ENCODE peak calls at places on chromosomes 16 and 17, in nine cellular contexts. V, W, I, E, Z, T, C, B and N are unnamed samples.

GRCh38 chr17:72567774-72568173 is 447.0 kb downstream of the SOX9 start:
- DNase-seq in C (no peak), B (no peak), T (no peak), E (no peak), W (no peak), I (no peak), Z (no peak), V (no peak), N (no peak)

GRCh38 chr16:58638148-58639036 is 8.8 kb upstream of the CNOT1 start:
- DNase-seq in I (peak), T (peak), W (peak), V (no peak), E (peak), C (no peak), Z (no peak), B (peak), N (peak)

GRCh38 chr17:17682737-17683675 is 1.7 kb downstream of the RAI1 start:
- DNase-seq in E (no peak), C (no peak), B (peak), Z (peak), T (peak), W (peak), V (no peak), I (peak), N (peak)

GRCh38 chr16:23877107-23878070 is 41.6 kb downstream of the PRKCB start:
- DNase-seq in T (no peak), V (no peak), B (no peak), I (no peak), W (no peak), C (no peak), E (no peak), Z (no peak), N (no peak)

GRCh38 chr16:70157105-70157476 is 16.5 kb upstream of the CLEC18C start:
- DNase-seq in C (no peak), Z (peak), T (peak), V (no peak), B (no peak), W (no peak), E (peak), I (no peak), N (no peak)

GRCh38 chr17:79619636-79620206 is 8.9 kb upstream of the RBFOX3 start:
- DNase-seq in W (no peak), E (no peak), V (no peak), C (no peak), I (no peak), Z (no peak), T (no peak), B (no peak), N (no peak)

GRCh38 chr17:17391575-17392370 is 85.0 kb upstream of the MED9 start:
- DNase-seq in E (no peak), T (no peak), W (no peak), B (no peak), Z (no peak), V (no peak), I (no peak), C (no peak), N (no peak)

GRCh38 chr17:10613775-10614513 is 43.2 kb downstream of the MYH3 start:
- DNase-seq in Z (no peak), E (no peak), W (no peak), C (no peak), V (no peak), I (peak), B (peak), T (no peak), N (peak)

GRCh38 chr16:48525201-48526057 is 84.6 kb downstream of the N4BP1 start:
- DNase-seq in Z (no peak), E (no peak), C (no peak), I (no peak), V (no peak), T (no peak), W (no peak), B (no peak), N (no peak)

GRCh38 chr17:34259151-34259550 is 4.1 kb downstream of the CCL2 start:
- DNase-seq in C (no peak), Z (no peak), V (no peak), I (peak), T (no peak), E (no peak), W (peak), B (peak), N (peak)

GRCh38 chr16:10625595-10626357 is 45.4 kb upstream of the EMP2 start:
- DNase-seq in B (peak), V (no peak), Z (no peak), I (no peak), W (peak), T (peak), E (no peak), C (no peak), N (peak)

GRCh38 chr16:17160285-17160854 is 310.4 kb downstream of the XYLT1 start:
- DNase-seq in W (no peak), B (no peak), I (no peak), E (no peak), C (no peak), T (no peak), Z (no peak), V (no peak), N (no peak)

GRCh38 chr16:3471518-3472176 is 23.6 kb downstream of the C16orf90 start:
- DNase-seq in E (no peak), Z (no peak), V (no peak), B (no peak), W (no peak), C (no peak), I (no peak), T (no peak), N (no peak)

GRCh38 chr17:66949501-66949900 is 15.0 kb upstream of the CACNG4 start:
- DNase-seq in E (no peak), B (no peak), T (no peak), W (peak), I (no peak), V (no peak), C (no peak), Z (no peak), N (peak)

GRCh38 chr17:37399404-37399803 is 7.2 kb downstream of the ACACA start:
- DNase-seq in T (no peak), I (no peak), V (no peak), W (peak), Z (no peak), B (no peak), C (no peak), E (no peak), N (no peak)

GRCh38 chr16:84524346-84524920 is 20.0 kb upstream of the MEAK7 start:
- DNase-seq in I (no peak), Z (no peak), E (no peak), W (no peak), B (no peak), C (no peak), T (no peak), V (no peak), N (no peak)

GRCh38 chr16:15434425-15435215 is at the start of gene BMERB1:
- DNase-seq in E (no peak), B (peak), Z (no peak), V (peak), W (peak), I (peak), C (peak), T (peak), N (peak)

GRCh38 chr16:3089717-3090592 is 9.1 kb downstream of the ZSCAN10 start:
- DNase-seq in Z (no peak), C (no peak), B (no peak), W (no peak), T (no peak), E (no peak), I (no peak), V (no peak), N (no peak)

GRCh38 chr16:49355923-49356665 is 17.5 kb upstream of the C16orf78 start:
- DNase-seq in C (no peak), W (no peak), T (no peak), Z (no peak), B (no peak), V (no peak), I (no peak), E (no peak), N (no peak)

GRCh38 chr17:83062011-83062817 is 17.2 kb upstream of the METRNL start:
- DNase-seq in E (no peak), T (no peak), B (no peak), V (peak), C (peak), W (no peak), I (no peak), Z (peak), N (no peak)

GRCh38 chr16:69924041-69924775 is 26.9 kb upstream of the CLEC18A start:
- DNase-seq in W (no peak), T (no peak), E (no peak), V (no peak), B (no peak), C (no peak), I (no peak), Z (no peak), N (no peak)

GRCh38 chr16:28930652-28931051 is 1.1 kb upstream of the CD19 start:
- DNase-seq in C (no peak), T (no peak), E (no peak), I (no peak), B (no peak), Z (no peak), V (no peak), W (no peak), N (no peak)

GRCh38 chr17:36000730-36001108 is 634 bp downstream of the CCL15 start:
- DNase-seq in T (peak), Z (no peak), I (no peak), C (no peak), V (no peak), E (no peak), B (no peak), W (no peak), N (no peak)

GRCh38 chr17:38430316-38430715 is 2.1 kb downstream of the ARHGAP23 start:
- DNase-seq in W (no peak), Z (no peak), B (peak), E (no peak), C (no peak), I (peak), V (no peak), T (no peak), N (peak)

GRCh38 chr17:13002761-13003453 is 14.9 kb downstream of the ELAC2 start:
- DNase-seq in I (peak), E (peak), V (peak), Z (no peak), C (peak), T (peak), B (peak), W (peak), N (peak)

GRCh38 chr17:28327031-28327607 is 8.1 kb downstream of the TMEM97 start:
- DNase-seq in B (peak), T (no peak), Z (no peak), V (no peak), C (no peak), I (no peak), W (peak), E (no peak), N (no peak)

GRCh38 chr17:67253379-67253778 is 8.4 kb upstream of the HELZ start:
- DNase-seq in T (no peak), C (no peak), E (no peak), V (no peak), B (no peak), W (peak), Z (no peak), I (no peak), N (no peak)

GRCh38 chr17:32998111-32998892 is 6.7 kb downstream of the SPACA3 start:
- DNase-seq in E (no peak), I (peak), V (peak), B (peak), C (peak), T (peak), Z (peak), W (peak), N (peak)

GRCh38 chr16:17578921-17579876 is 108.4 kb upstream of the XYLT1 start:
- DNase-seq in T (peak), B (peak), E (no peak), Z (no peak), W (peak), C (peak), I (peak), V (peak), N (peak)

GRCh38 chr17:17019891-17020456 is 22.3 kb upstream of the MPRIP start:
- DNase-seq in B (no peak), W (peak), V (no peak), Z (peak), I (no peak), C (no peak), E (no peak), T (no peak), N (no peak)

GRCh38 chr16:50050802-50051201 is 15.0 kb upstream of the HEATR3 start:
- DNase-seq in V (no peak), I (no peak), T (no peak), C (no peak), W (no peak), E (no peak), Z (no peak), B (peak), N (peak)

GRCh38 chr16:3578121-3578520 is 918 bp upstream of the NLRC3 start:
- DNase-seq in B (no peak), V (no peak), E (no peak), Z (no peak), T (no peak), W (no peak), I (no peak), C (no peak), N (no peak)

GRCh38 chr17:7018331-7018964 is 4.4 kb upstream of the BCL6B start:
- DNase-seq in V (no peak), T (no peak), I (no peak), B (peak), E (no peak), Z (no peak), W (no peak), C (peak), N (peak)

GRCh38 chr17:7019839-7020519 is 2.9 kb upstream of the BCL6B start:
- DNase-seq in T (peak), Z (no peak), W (no peak), B (peak), C (no peak), V (no peak), E (no peak), I (peak), N (peak)

GRCh38 chr17:7020894-7021664 is 1.8 kb upstream of the BCL6B start:
- DNase-seq in T (no peak), Z (no peak), C (no peak), E (no peak), B (no peak), W (no peak), I (no peak), V (no peak), N (no peak)

GRCh38 chr17:7017827-7018200 is 5.0 kb upstream of the BCL6B start:
- DNase-seq in E (no peak), I (no peak), W (no peak), Z (no peak), T (no peak), V (no peak), B (no peak), C (no peak), N (no peak)

DNA sequence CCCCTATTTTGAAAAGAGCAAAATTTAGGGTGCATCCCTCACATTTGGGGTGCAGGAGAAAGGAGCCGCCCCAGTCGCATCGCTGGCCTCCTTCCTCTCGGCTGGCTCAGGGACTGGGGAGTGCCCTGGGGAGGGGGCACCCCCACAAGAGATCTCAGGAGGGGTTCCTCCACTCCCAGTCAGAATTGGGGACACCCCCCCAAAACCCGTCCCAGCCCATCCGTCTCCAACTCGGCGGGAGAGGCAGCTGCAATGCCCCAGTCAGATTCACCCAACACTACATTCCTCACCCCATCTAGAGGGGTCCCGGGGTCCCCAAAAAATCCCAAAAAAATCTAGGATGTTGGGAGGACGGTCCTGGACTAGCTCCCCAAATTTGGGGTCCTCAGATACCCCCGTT is 3.4 kb upstream of the BCL6B start:
- DNase-seq in V (no peak), E (no peak), B (no peak), I (no peak), Z (no peak), W (no peak), T (no peak), C (no peak), N (no peak)
- H3K4me3 ChIP-seq in V (peak), E (peak), B (peak), I (peak), Z (peak), W (no peak), T (no peak), C (peak), N (peak)

GRCh38 chr17:75753514-75754377 is 11.2 kb downstream of the GALK1 start:
- DNase-seq in B (peak), W (no peak), C (no peak), E (no peak), Z (peak), V (no peak), I (peak), T (peak), N (peak)
- H3K4me3 ChIP-seq in B (peak), W (no peak), C (peak), E (peak), Z (peak), V (peak), I (peak), T (no peak), N (peak)

GRCh38 chr17:77882481-77883212 is 75.9 kb upstream of the TNRC6C start:
- DNase-seq in C (no peak), T (peak), W (peak), Z (peak), B (peak), V (no peak), E (no peak), I (peak), N (peak)

GRCh38 chr17:77879896-77880280 is 78.6 kb upstream of the TNRC6C start:
- DNase-seq in Z (peak), T (no peak), I (no peak), B (no peak), E (no peak), W (no peak), C (no peak), V (no peak), N (no peak)

GRCh38 chr17:77882040-77882439 is 76.5 kb upstream of the TNRC6C start:
- DNase-seq in V (no peak), C (no peak), T (no peak), I (no peak), E (no peak), W (no peak), B (no peak), Z (peak), N (no peak)

GRCh38 chr17:77880702-77881450 is 77.6 kb upstream of the TNRC6C start:
- DNase-seq in B (no peak), W (no peak), C (no peak), I (no peak), E (no peak), V (no peak), Z (peak), T (no peak), N (no peak)

DNA sequence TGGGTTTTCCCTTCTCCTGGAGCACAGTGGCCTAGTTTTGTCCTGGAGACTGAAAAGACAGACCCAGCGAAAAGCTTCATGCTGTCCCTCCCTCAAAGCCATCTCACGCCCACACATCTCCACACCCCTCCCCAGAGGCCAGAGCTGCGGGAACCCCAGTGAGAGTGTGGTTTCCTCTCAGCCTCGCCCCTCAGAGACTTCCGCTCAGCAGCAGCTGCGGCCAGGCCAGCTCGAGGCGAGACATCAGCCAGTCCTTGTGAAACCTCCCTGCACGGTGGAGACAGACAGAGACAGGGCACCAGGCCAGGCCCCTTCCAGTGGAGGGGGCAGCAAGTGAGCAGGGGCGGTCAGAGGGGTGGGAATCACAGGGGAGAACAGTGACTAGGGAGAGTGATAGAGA is 77.0 kb upstream of the TNRC6C start:
- DNase-seq in W (no peak), T (peak), C (peak), I (peak), Z (peak), B (peak), V (peak), E (peak), N (peak)
- H3K4me3 ChIP-seq in W (no peak), T (no peak), C (no peak), I (no peak), Z (no peak), B (no peak), V (peak), E (no peak), N (no peak)

DNA sequence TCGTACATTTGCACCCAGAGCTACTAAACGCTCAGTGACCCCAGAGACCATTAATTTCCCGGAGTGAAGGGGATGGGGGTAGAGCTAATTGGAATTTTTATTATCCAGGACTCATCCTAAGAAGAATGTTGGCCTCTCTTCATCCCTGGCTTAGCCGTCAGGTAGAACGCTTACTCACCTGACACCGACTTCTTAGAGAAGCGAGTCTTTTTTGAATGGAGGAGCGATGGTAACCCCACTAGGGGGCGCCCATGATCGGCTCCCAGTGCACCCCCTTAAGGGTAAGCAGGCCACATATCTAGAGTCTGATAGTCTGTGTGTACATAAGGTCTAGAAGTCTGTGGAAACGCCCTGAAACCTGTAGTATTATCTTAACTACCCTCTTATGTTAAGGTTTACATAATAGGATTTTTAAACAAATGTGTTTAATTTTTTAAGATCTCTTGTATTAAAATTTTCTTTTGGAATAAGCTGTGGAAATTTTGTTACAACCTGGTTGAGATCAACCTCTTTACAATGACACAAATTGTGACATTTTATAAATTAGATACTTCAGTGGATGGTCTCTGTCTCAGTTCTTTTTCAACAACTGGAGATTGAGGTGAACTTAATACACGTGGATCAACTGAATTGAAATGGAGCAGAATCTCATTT is 229.8 kb downstream of the CPPED1 start:
- DNase-seq in I (peak), Z (no peak), C (no peak), W (peak), E (no peak), B (peak), T (peak), V (no peak), N (peak)
- H3K4me3 ChIP-seq in I (no peak), Z (no peak), C (no peak), W (no peak), E (no peak), B (no peak), T (no peak), V (no peak), N (no peak)

DNA sequence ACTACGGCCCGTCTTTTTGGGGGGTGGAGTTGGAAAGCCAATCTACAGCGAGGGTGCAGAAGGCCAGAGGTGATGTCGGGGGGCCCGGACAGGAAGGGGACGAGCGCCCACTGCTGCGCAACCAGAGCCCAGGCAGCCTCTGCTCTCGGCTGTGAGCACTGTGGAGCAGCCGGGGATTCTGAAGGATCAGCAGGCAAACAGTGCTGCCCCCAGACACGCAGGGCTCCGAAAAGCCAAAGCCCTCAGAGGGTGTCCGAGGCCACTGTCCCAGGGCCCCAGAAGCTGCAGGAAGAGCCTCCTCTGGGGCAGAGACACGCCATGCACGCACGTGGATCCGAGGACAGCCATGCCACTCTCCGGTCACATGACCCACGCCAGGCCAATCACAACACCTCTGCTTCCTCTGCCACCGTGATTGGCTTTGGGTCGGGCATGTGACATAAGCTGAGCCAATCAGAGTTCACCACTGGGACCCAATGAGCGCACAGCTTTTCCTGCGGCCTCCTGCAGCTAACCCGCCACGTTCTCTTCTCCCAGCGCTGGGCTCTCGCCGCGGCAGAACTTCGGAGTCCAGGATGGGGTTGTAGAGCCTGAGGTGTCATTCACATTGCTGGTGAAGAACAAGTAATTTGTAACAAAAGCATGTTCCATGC is 40.7 kb downstream of the ACTG1 start:
- DNase-seq in V (no peak), W (no peak), T (peak), I (peak), E (no peak), C (peak), Z (no peak), B (peak), N (peak)
- H3K4me3 ChIP-seq in V (no peak), W (no peak), T (no peak), I (no peak), E (no peak), C (peak), Z (no peak), B (peak), N (peak)

GRCh38 chr17:42184717-42185496 is at the start of gene HCRT:
- DNase-seq in I (no peak), C (no peak), E (no peak), B (no peak), V (no peak), Z (no peak), W (no peak), T (no peak), N (no peak)
- H3K4me3 ChIP-seq in I (peak), C (peak), E (peak), B (no peak), V (peak), Z (peak), W (no peak), T (no peak), N (peak)